ENCODE peak calls at places on chromosome 5, in eight cellular contexts. One of them, this sample, is unnamed.
A peak's percentile ranks its signal among the peaks of the same experiment; 100 is the strongest.

GRCh38 chr5:147561435-147561834 is 51.6 kb upstream of the DPYSL3 start:
- DNase-seq in uterus: no peak
- DNase-seq in activated T-cell treated with anti-CD3 and anti-CD28 coated beads, Interleukin-2, amount 50 U/mL, for 4 hours: no peak
- DNase-seq in NCI-H2107: no peak
- DNase-seq in stimulated activated CD8-positive, alpha-beta memory T cell treated with anti-CD3 and anti-CD28 coated beads, Interleukin-12 subunit alpha, Interleukin-12 subunit beta, amount 100 ng/mL, for 4 hours: no peak
- DNase-seq in pulmonary artery endothelial cell: no peak
- DNase-seq in KG1: no peak
- DNase-seq in HT1080: no peak
- DNase-seq in this sample: no peak

GRCh38 chr5:72600401-72600981 is 93.3 kb upstream of the ZNF366 start:
- DNase-seq in uterus: peak; percentile 30
- DNase-seq in activated T-cell treated with anti-CD3 and anti-CD28 coated beads, Interleukin-2, amount 50 U/mL, for 4 hours: no peak
- DNase-seq in NCI-H2107: no peak
- DNase-seq in stimulated activated CD8-positive, alpha-beta memory T cell treated with anti-CD3 and anti-CD28 coated beads, Interleukin-12 subunit alpha, Interleukin-12 subunit beta, amount 100 ng/mL, for 4 hours: no peak
- DNase-seq in pulmonary artery endothelial cell: no peak
- DNase-seq in KG1: no peak
- DNase-seq in HT1080: peak; percentile 94
- DNase-seq in this sample: peak; percentile 50

GRCh38 chr5:73160239-73160671 is 12.7 kb upstream of the TMEM174 start:
- DNase-seq in uterus: no peak
- DNase-seq in activated T-cell treated with anti-CD3 and anti-CD28 coated beads, Interleukin-2, amount 50 U/mL, for 4 hours: peak; percentile 25
- DNase-seq in NCI-H2107: no peak
- DNase-seq in stimulated activated CD8-positive, alpha-beta memory T cell treated with anti-CD3 and anti-CD28 coated beads, Interleukin-12 subunit alpha, Interleukin-12 subunit beta, amount 100 ng/mL, for 4 hours: no peak
- DNase-seq in pulmonary artery endothelial cell: no peak
- DNase-seq in KG1: peak; percentile 6
- DNase-seq in HT1080: peak; percentile 20
- DNase-seq in this sample: no peak

GRCh38 chr5:2740849-2741555 is 10.5 kb downstream of the IRX2 start:
- DNase-seq in uterus: no peak
- DNase-seq in activated T-cell treated with anti-CD3 and anti-CD28 coated beads, Interleukin-2, amount 50 U/mL, for 4 hours: no peak
- DNase-seq in NCI-H2107: no peak
- DNase-seq in stimulated activated CD8-positive, alpha-beta memory T cell treated with anti-CD3 and anti-CD28 coated beads, Interleukin-12 subunit alpha, Interleukin-12 subunit beta, amount 100 ng/mL, for 4 hours: no peak
- DNase-seq in pulmonary artery endothelial cell: no peak
- DNase-seq in KG1: no peak
- DNase-seq in HT1080: no peak
- DNase-seq in this sample: no peak

GRCh38 chr5:180608572-180609310 is 17.4 kb upstream of the SCGB3A1 start:
- DNase-seq in uterus: no peak
- DNase-seq in activated T-cell treated with anti-CD3 and anti-CD28 coated beads, Interleukin-2, amount 50 U/mL, for 4 hours: no peak
- DNase-seq in NCI-H2107: no peak
- DNase-seq in stimulated activated CD8-positive, alpha-beta memory T cell treated with anti-CD3 and anti-CD28 coated beads, Interleukin-12 subunit alpha, Interleukin-12 subunit beta, amount 100 ng/mL, for 4 hours: no peak
- DNase-seq in pulmonary artery endothelial cell: no peak
- DNase-seq in KG1: no peak
- DNase-seq in HT1080: no peak
- DNase-seq in this sample: no peak

GRCh38 chr5:17021363-17021932 is 85.4 kb upstream of the MYO10 start:
- DNase-seq in uterus: no peak
- DNase-seq in activated T-cell treated with anti-CD3 and anti-CD28 coated beads, Interleukin-2, amount 50 U/mL, for 4 hours: no peak
- DNase-seq in NCI-H2107: no peak
- DNase-seq in stimulated activated CD8-positive, alpha-beta memory T cell treated with anti-CD3 and anti-CD28 coated beads, Interleukin-12 subunit alpha, Interleukin-12 subunit beta, amount 100 ng/mL, for 4 hours: no peak
- DNase-seq in pulmonary artery endothelial cell: no peak
- DNase-seq in KG1: no peak
- DNase-seq in HT1080: no peak
- DNase-seq in this sample: no peak

GRCh38 chr5:78778538-78778937 is 130.0 kb upstream of the LHFPL2 start:
- DNase-seq in uterus: no peak
- DNase-seq in activated T-cell treated with anti-CD3 and anti-CD28 coated beads, Interleukin-2, amount 50 U/mL, for 4 hours: no peak
- DNase-seq in NCI-H2107: no peak
- DNase-seq in stimulated activated CD8-positive, alpha-beta memory T cell treated with anti-CD3 and anti-CD28 coated beads, Interleukin-12 subunit alpha, Interleukin-12 subunit beta, amount 100 ng/mL, for 4 hours: no peak
- DNase-seq in pulmonary artery endothelial cell: no peak
- DNase-seq in KG1: no peak
- DNase-seq in HT1080: peak; percentile 56
- DNase-seq in this sample: no peak

GRCh38 chr5:98773214-98773463 is 324 bp upstream of the RGMB start:
- DNase-seq in uterus: no peak
- DNase-seq in activated T-cell treated with anti-CD3 and anti-CD28 coated beads, Interleukin-2, amount 50 U/mL, for 4 hours: no peak
- DNase-seq in NCI-H2107: no peak
- DNase-seq in stimulated activated CD8-positive, alpha-beta memory T cell treated with anti-CD3 and anti-CD28 coated beads, Interleukin-12 subunit alpha, Interleukin-12 subunit beta, amount 100 ng/mL, for 4 hours: no peak
- DNase-seq in pulmonary artery endothelial cell: no peak
- DNase-seq in KG1: no peak
- DNase-seq in HT1080: no peak
- DNase-seq in this sample: no peak

This sample was measured in dermis microvascular lymphatic vessel endothelial cell.